ENCODE peak calls at places on chromosomes 4 and X, in four cellular contexts. One of them, this sample, is unnamed.

GRCh38 chrX:39975094-39975865 is 122.5 kb downstream of the BCOR start:
- ATAC-seq in activated CD4-positive, alpha-beta T cell treated with anti-CD3 and anti-CD28 coated beads for 36 hours: no peak
- ATAC-seq in foreskin keratinocyte: peak
- ATAC-seq in Right ventricle myocardium superior: no peak
- ATAC-seq in this sample: no peak

GRCh38 chr4:21450331-21450730 is 498.2 kb downstream of the KCNIP4 start:
- ATAC-seq in activated CD4-positive, alpha-beta T cell treated with anti-CD3 and anti-CD28 coated beads for 36 hours: no peak
- ATAC-seq in foreskin keratinocyte: no peak
- ATAC-seq in Right ventricle myocardium superior: no peak
- ATAC-seq in this sample: no peak

GRCh38 chr4:105896984-105897760 is 1.9 kb downstream of the NPNT start:
- ATAC-seq in activated CD4-positive, alpha-beta T cell treated with anti-CD3 and anti-CD28 coated beads for 36 hours: no peak
- ATAC-seq in foreskin keratinocyte: no peak
- ATAC-seq in Right ventricle myocardium superior: no peak
- ATAC-seq in this sample: no peak

GRCh38 chrX:74800062-74800461 is 125.2 kb downstream of the NEXMIF start:
- ATAC-seq in activated CD4-positive, alpha-beta T cell treated with anti-CD3 and anti-CD28 coated beads for 36 hours: no peak
- ATAC-seq in foreskin keratinocyte: no peak
- ATAC-seq in Right ventricle myocardium superior: no peak
- ATAC-seq in this sample: no peak

GRCh38 chrX:72100824-72101351 is 30.8 kb downstream of the RTL5 start:
- ATAC-seq in activated CD4-positive, alpha-beta T cell treated with anti-CD3 and anti-CD28 coated beads for 36 hours: peak
- ATAC-seq in foreskin keratinocyte: no peak
- ATAC-seq in Right ventricle myocardium superior: peak
- ATAC-seq in this sample: peak

GRCh38 chr4:125681240-125681639 is 366.5 kb downstream of the FAT4 start:
- ATAC-seq in activated CD4-positive, alpha-beta T cell treated with anti-CD3 and anti-CD28 coated beads for 36 hours: no peak
- ATAC-seq in foreskin keratinocyte: no peak
- ATAC-seq in Right ventricle myocardium superior: no peak
- ATAC-seq in this sample: no peak

GRCh38 chr4:120724656-120725055 is 197.9 kb downstream of the PRDM5 start:
- ATAC-seq in activated CD4-positive, alpha-beta T cell treated with anti-CD3 and anti-CD28 coated beads for 36 hours: no peak
- ATAC-seq in foreskin keratinocyte: peak
- ATAC-seq in Right ventricle myocardium superior: no peak
- ATAC-seq in this sample: no peak

GRCh38 chrX:1601051-1601767 is 9.8 kb downstream of the AKAP17A start:
- ATAC-seq in activated CD4-positive, alpha-beta T cell treated with anti-CD3 and anti-CD28 coated beads for 36 hours: no peak
- ATAC-seq in foreskin keratinocyte: no peak
- ATAC-seq in Right ventricle myocardium superior: no peak
- ATAC-seq in this sample: no peak

GRCh38 chr4:102610476-102610875 is 109.3 kb downstream of the NFKB1 start:
- ATAC-seq in activated CD4-positive, alpha-beta T cell treated with anti-CD3 and anti-CD28 coated beads for 36 hours: no peak
- ATAC-seq in foreskin keratinocyte: no peak
- ATAC-seq in Right ventricle myocardium superior: no peak
- ATAC-seq in this sample: no peak

GRCh38 chr4:6671648-6672047 is 22.0 kb upstream of the S100P start:
- ATAC-seq in activated CD4-positive, alpha-beta T cell treated with anti-CD3 and anti-CD28 coated beads for 36 hours: no peak
- ATAC-seq in foreskin keratinocyte: no peak
- ATAC-seq in Right ventricle myocardium superior: no peak
- ATAC-seq in this sample: no peak

GRCh38 chr4:121199742-121200561 is 35.8 kb upstream of the TNIP3 start:
- ATAC-seq in activated CD4-positive, alpha-beta T cell treated with anti-CD3 and anti-CD28 coated beads for 36 hours: peak
- ATAC-seq in foreskin keratinocyte: no peak
- ATAC-seq in Right ventricle myocardium superior: no peak
- ATAC-seq in this sample: peak

GRCh38 chr4:137532869-137533236 is 559 bp upstream of the PCDH18 start:
- ATAC-seq in activated CD4-positive, alpha-beta T cell treated with anti-CD3 and anti-CD28 coated beads for 36 hours: no peak
- ATAC-seq in foreskin keratinocyte: no peak
- ATAC-seq in Right ventricle myocardium superior: no peak
- ATAC-seq in this sample: no peak

GRCh38 chrX:48003367-48003757 is 427 bp downstream of the ZNF182 start:
- ATAC-seq in activated CD4-positive, alpha-beta T cell treated with anti-CD3 and anti-CD28 coated beads for 36 hours: peak
- ATAC-seq in foreskin keratinocyte: peak
- ATAC-seq in Right ventricle myocardium superior: peak
- ATAC-seq in this sample: peak

GRCh38 chr4:128556756-128557155 is 252.7 kb upstream of the JADE1 start:
- ATAC-seq in activated CD4-positive, alpha-beta T cell treated with anti-CD3 and anti-CD28 coated beads for 36 hours: no peak
- ATAC-seq in foreskin keratinocyte: no peak
- ATAC-seq in Right ventricle myocardium superior: no peak
- ATAC-seq in this sample: no peak

GRCh38 chr4:112523008-112523440 is 7.0 kb upstream of the NEUROG2 start:
- ATAC-seq in activated CD4-positive, alpha-beta T cell treated with anti-CD3 and anti-CD28 coated beads for 36 hours: peak
- ATAC-seq in foreskin keratinocyte: peak
- ATAC-seq in Right ventricle myocardium superior: peak
- ATAC-seq in this sample: peak

GRCh38 chr4:148965080-148965479 is 522.9 kb upstream of the NR3C2 start:
- ATAC-seq in activated CD4-positive, alpha-beta T cell treated with anti-CD3 and anti-CD28 coated beads for 36 hours: no peak
- ATAC-seq in foreskin keratinocyte: no peak
- ATAC-seq in Right ventricle myocardium superior: no peak
- ATAC-seq in this sample: no peak

GRCh38 chrX:13123247-13123856 is 78.9 kb upstream of the FAM9C start:
- ATAC-seq in activated CD4-positive, alpha-beta T cell treated with anti-CD3 and anti-CD28 coated beads for 36 hours: no peak
- ATAC-seq in foreskin keratinocyte: no peak
- ATAC-seq in Right ventricle myocardium superior: no peak
- ATAC-seq in this sample: no peak

GRCh38 chrX:56803849-56804681 is 75.0 kb downstream of the NBDY start:
- ATAC-seq in activated CD4-positive, alpha-beta T cell treated with anti-CD3 and anti-CD28 coated beads for 36 hours: no peak
- ATAC-seq in foreskin keratinocyte: peak
- ATAC-seq in Right ventricle myocardium superior: no peak
- ATAC-seq in this sample: no peak

GRCh38 chr4:36533944-36534343 is 252.5 kb downstream of the DTHD1 start:
- ATAC-seq in activated CD4-positive, alpha-beta T cell treated with anti-CD3 and anti-CD28 coated beads for 36 hours: no peak
- ATAC-seq in foreskin keratinocyte: peak
- ATAC-seq in Right ventricle myocardium superior: no peak
- ATAC-seq in this sample: no peak

GRCh38 chr4:68864438-68865177 is 48.8 kb downstream of the UGT2B10 start:
- ATAC-seq in activated CD4-positive, alpha-beta T cell treated with anti-CD3 and anti-CD28 coated beads for 36 hours: no peak
- ATAC-seq in foreskin keratinocyte: peak
- ATAC-seq in Right ventricle myocardium superior: no peak
- ATAC-seq in this sample: no peak

GRCh38 chrX:20412871-20413486 is 146.3 kb upstream of the RPS6KA3 start:
- ATAC-seq in activated CD4-positive, alpha-beta T cell treated with anti-CD3 and anti-CD28 coated beads for 36 hours: peak
- ATAC-seq in foreskin keratinocyte: no peak
- ATAC-seq in Right ventricle myocardium superior: no peak
- ATAC-seq in this sample: peak

GRCh38 chrX:20071511-20072079 is 45.1 kb downstream of the MAP7D2 start:
- ATAC-seq in activated CD4-positive, alpha-beta T cell treated with anti-CD3 and anti-CD28 coated beads for 36 hours: no peak
- ATAC-seq in foreskin keratinocyte: no peak
- ATAC-seq in Right ventricle myocardium superior: no peak
- ATAC-seq in this sample: no peak

GRCh38 chr4:148787285-148787684 is 345.1 kb upstream of the NR3C2 start:
- ATAC-seq in activated CD4-positive, alpha-beta T cell treated with anti-CD3 and anti-CD28 coated beads for 36 hours: no peak
- ATAC-seq in foreskin keratinocyte: no peak
- ATAC-seq in Right ventricle myocardium superior: no peak
- ATAC-seq in this sample: no peak

GRCh38 chr4:6327220-6327917 is 57.7 kb downstream of the WFS1 start:
- ATAC-seq in activated CD4-positive, alpha-beta T cell treated with anti-CD3 and anti-CD28 coated beads for 36 hours: peak
- ATAC-seq in foreskin keratinocyte: peak
- ATAC-seq in Right ventricle myocardium superior: peak
- ATAC-seq in this sample: peak

GRCh38 chr4:155679343-155679742 is 12.7 kb downstream of the GUCY1A1 start:
- ATAC-seq in activated CD4-positive, alpha-beta T cell treated with anti-CD3 and anti-CD28 coated beads for 36 hours: no peak
- ATAC-seq in foreskin keratinocyte: no peak
- ATAC-seq in Right ventricle myocardium superior: peak
- ATAC-seq in this sample: no peak